ENCODE peak calls at places on chromosome 19, in four cellular contexts. G is lung, F is upper lobe of right lung, A is fibroblast of lung. D is an unnamed sample.
A peak's percentile ranks its signal among the peaks of the same experiment; 100 is the strongest.

GRCh38 chr19:6215701-6216235 is 64.0 kb downstream of the MLLT1 start:
- DNase-seq in F (no peak), A (no peak), G (no peak), D (no peak)

GRCh38 chr19:5743640-5744039 is 23.2 kb downstream of the CATSPERD start:
- DNase-seq in A (no peak), G (no peak), F (no peak), D (no peak)

GRCh38 chr19:38743394-38744297 is 628 bp downstream of the CAPN12 start:
- DNase-seq in F (no peak), G (no peak), A (no peak), D (no peak)

GRCh38 chr19:19278315-19278714 is 5.2 kb upstream of the TM6SF2 start:
- DNase-seq in G (no peak), A (no peak), F (no peak), D (no peak)

GRCh38 chr19:49497047-49497789 is 984 bp downstream of the RPS11 start:
- DNase-seq in F (peak; percentile 88), A (peak; percentile 50), G (peak; percentile 75), D (no peak)

GRCh38 chr19:39078436-39079200 is 5.5 kb upstream of the ACP7 start:
- DNase-seq in F (no peak), G (no peak), A (peak; percentile 99), D (peak; percentile 90)

GRCh38 chr19:40751065-40751923 is at the start of gene SNRPA:
- DNase-seq in A (peak; percentile 96), F (peak; percentile 98), G (peak; percentile 96), D (peak; percentile 88)

GRCh38 chr19:799076-799881 is 2.0 kb downstream of the PTBP1 start:
- DNase-seq in G (no peak), F (no peak), A (peak; percentile 63), D (no peak)

GRCh38 chr19:29530549-29531457 is 5.0 kb downstream of the VSTM2B start:
- DNase-seq in A (no peak), F (peak; percentile 51), G (no peak), D (no peak)

GRCh38 chr19:49638360-49638759 is 1.6 kb downstream of the RRAS start:
- DNase-seq in G (no peak), F (no peak), A (no peak), D (no peak)

GRCh38 chr19:1487576-1488281 is 2.4 kb downstream of the PCSK4 start:
- DNase-seq in A (no peak), G (no peak), F (peak; percentile 68), D (no peak)

GRCh38 chr19:6020972-6021805 is 43.2 kb upstream of the RANBP3 start:
- DNase-seq in G (no peak), A (no peak), F (no peak), D (no peak)

GRCh38 chr19:19662866-19663291 is 597 bp downstream of the ATP13A1 start:
- DNase-seq in G (peak; percentile 44), F (no peak), A (no peak), D (no peak)

GRCh38 chr19:49119411-49120324 is at the start of gene PPFIA3:
- DNase-seq in F (peak; percentile 85), G (no peak), A (peak; percentile 60), D (no peak)

GRCh38 chr19:1882089-1882785 is 3.1 kb downstream of the ABHD17A start:
- DNase-seq in G (no peak), A (no peak), F (no peak), D (no peak)

GRCh38 chr19:30711296-30711695 is 339.1 kb downstream of the ZNF536 start:
- DNase-seq in G (no peak), A (no peak), F (no peak), D (no peak)

GRCh38 chr19:10363789-10364281 is 16.5 kb downstream of the TYK2 start:
- DNase-seq in G (no peak), F (no peak), A (peak; percentile 37), D (no peak)

GRCh38 chr19:13150187-13150918 is at the start of the genes IER2 and STX10:
- DNase-seq in G (peak; percentile 96), F (peak; percentile 98), A (peak; percentile 94), D (peak; percentile 76)

GRCh38 chr19:5628470-5628869 is 5.6 kb downstream of the SAFB start:
- DNase-seq in F (no peak), A (peak; percentile 70), G (no peak), D (no peak)

GRCh38 chr19:3028305-3029069 is 593 bp downstream of the TLE2 start:
- DNase-seq in F (no peak), G (no peak), A (no peak), D (no peak)

GRCh38 chr19:17281391-17282304 is at the start of gene ANKLE1:
- DNase-seq in G (no peak), A (no peak), F (no peak), D (no peak)

GRCh38 chr19:16920816-16921529 is 32.2 kb downstream of the F2RL3 start:
- DNase-seq in A (peak; percentile 90), G (no peak), F (no peak), D (no peak)

GRCh38 chr19:14408641-14409120 is 10.5 kb downstream of the DDX39A start:
- DNase-seq in F (no peak), G (no peak), A (no peak), D (no peak)

DNA sequence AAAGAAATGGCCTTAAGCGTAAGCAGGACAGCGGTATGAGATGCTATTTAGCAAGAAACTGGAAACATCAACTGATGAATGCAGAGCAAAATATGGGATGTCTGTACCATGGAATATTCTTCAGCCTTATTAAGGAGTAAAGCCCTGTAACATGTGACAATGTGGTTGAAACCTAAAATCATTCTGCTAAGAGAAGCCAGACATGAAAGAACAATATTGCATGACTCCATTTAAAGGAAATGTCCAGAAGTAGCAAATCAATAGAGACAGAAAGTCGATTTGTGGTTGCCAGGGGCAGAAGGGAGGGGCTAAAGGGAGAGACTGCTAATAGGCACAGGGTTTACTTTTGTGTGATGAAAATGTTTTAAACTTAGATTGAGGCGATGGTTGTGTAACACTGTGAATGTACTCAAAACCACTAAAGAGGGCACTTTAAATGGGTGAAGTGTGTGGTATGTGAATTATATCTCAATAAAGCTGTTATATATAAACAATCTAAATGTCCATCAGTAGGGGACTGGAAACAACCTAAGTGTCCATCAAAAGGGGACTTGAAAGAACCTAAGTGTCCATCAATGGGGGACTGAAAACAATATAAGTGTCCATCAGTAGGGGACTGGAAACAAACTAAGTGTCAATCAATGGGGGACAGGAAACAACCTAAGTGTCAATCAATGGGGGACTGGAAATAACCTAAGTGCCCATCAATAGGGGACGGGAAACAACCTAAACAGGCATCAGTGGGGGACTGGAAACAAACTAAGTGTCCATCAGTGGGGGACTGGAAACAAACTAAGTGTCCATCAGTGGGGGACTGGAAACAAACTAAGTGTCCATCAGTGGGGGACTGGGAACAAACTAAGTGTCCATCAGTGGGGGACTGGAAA is 45.4 kb downstream of the CCL25 start:
- DNase-seq in A (no peak), F (no peak), G (no peak), D (no peak)
- TF ChIP-seq CTCF in A (no peak), F (no peak), G (no peak), D (no peak)

GRCh38 chr19:4536798-4537197 is 1.8 kb upstream of the PLIN5 start:
- DNase-seq in F (no peak), A (no peak), G (no peak), D (no peak)

GRCh38 chr19:4533835-4534424 is 1.1 kb downstream of the PLIN5 start:
- DNase-seq in F (no peak), G (no peak), A (no peak), D (no peak)

GRCh38 chr19:4537953-4538600 is 1.8 kb downstream of the LRG1 start:
- DNase-seq in G (no peak), A (no peak), F (no peak), D (no peak)

GRCh38 chr19:4533334-4533733 is 1.7 kb downstream of the PLIN5 start:
- DNase-seq in F (no peak), A (no peak), G (no peak), D (no peak)

GRCh38 chr19:4534836-4535658 is at the start of gene PLIN5:
- DNase-seq in F (peak; percentile 93), G (peak; percentile 88), A (peak; percentile 29), D (no peak)
- H3K4me3 ChIP-seq in F (peak within 1 kb of the TSS; percentile 35), G (no peak within 1 kb of the TSS), A (no peak within 1 kb of the TSS), D (no peak within 1 kb of the TSS)

DNA sequence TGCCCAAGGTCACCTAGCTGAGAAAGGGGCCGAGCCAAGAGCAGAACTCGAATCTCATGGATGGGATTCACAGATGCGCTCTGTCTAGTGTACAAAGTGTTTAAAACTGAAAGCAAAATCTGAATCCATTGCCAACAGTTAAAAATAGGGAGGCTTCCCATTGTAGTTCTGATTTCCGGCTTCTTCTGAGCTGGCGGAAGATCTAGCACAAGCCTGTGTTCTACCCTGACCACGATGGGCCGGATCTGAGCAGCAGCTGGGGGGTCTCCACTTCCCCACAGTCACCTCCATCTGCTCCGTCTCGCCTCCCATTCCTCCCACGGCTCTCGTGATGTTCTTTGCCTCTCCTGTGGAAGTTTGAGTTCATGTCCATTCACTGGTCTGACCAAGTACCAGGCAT is 2.4 kb downstream of the CACNG8 start:
- DNase-seq in A (no peak), G (no peak), F (no peak), D (no peak)
- H3K27me3 ChIP-seq in A (peaks cover 24% of the 10 kb centered on the region), G (peaks cover 8% of the 10 kb centered on the region), F (peaks cover 54% of the 10 kb centered on the region), D (peaks cover 17% of the 10 kb centered on the region)

GRCh38 chr19:15815306-15815705 is at the start of gene OR10H1:
- DNase-seq in A (no peak), F (no peak), G (no peak), D (no peak)

GRCh38 chr19:15813916-15814315 is 1.5 kb downstream of the OR10H1 start:
- DNase-seq in F (no peak), A (no peak), G (no peak), D (no peak)

GRCh38 chr19:15811476-15811875 is 4.0 kb downstream of the OR10H1 start:
- DNase-seq in A (no peak), G (no peak), F (no peak), D (no peak)

GRCh38 chr19:15812059-15812722 is 3.3 kb downstream of the OR10H1 start:
- DNase-seq in A (no peak), G (no peak), F (no peak), D (no peak)

DNA sequence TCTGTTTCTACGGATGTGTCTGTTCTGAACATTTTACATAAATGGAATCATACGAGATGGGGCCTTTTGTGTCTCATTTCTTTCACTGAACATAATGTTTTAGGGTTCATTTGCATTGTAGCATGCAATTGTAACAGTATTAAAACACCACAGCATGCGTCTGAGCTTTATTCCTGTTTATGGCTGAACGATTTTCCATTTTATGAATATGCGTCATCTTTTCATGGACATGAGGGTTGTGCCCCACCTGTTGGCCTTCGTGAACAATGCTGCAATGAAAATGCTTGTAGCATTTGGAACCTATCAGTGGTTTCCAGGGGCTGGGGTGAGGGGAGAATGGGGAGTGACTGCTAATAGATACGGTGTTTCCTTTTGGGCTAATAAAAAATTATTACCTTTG is 5.1 kb downstream of the OR10H1 start:
- DNase-seq in F (no peak), A (no peak), G (no peak), D (no peak)
- TF ChIP-seq CTCF in F (peak; percentile 31), A (no peak), G (no peak), D (no peak)

DNA sequence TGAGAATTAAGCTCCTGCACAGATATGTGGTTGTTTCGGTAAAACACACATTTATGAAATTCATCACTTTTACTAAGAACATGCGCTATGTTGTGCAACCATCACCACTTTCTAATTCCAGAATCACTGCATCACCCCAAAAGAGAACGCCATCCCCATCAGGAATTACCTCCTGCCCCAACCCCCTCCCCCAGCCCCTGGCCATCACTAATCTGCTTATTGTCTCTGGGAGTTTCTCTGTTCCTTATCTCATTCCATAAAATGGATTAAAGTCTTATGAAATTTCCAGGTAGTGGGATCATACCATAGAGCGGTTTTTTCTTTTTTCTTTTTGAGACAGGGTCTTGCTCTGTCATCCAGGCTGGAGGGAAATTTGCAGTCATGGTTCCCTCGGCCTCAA is 3.6 kb downstream of the ZSCAN5B start:
- DNase-seq in A (no peak), F (no peak), G (no peak), D (no peak)
- H3K4me3 ChIP-seq in A (no peak overlapping the region), F (no peak overlapping the region), G (no peak overlapping the region), D (no peak overlapping the region)

GRCh38 chr19:35414442-35414841 is 33.6 kb upstream of the FFAR2 start:
- DNase-seq in A (no peak), G (no peak), F (no peak), D (no peak)
- H3K27me3 ChIP-seq in A (peaks cover 5% of the 10 kb centered on the region), G (no peaks in the 10 kb centered on the region), F (peaks cover 15% of the 10 kb centered on the region), D (peaks cover 2% of the 10 kb centered on the region)